ENCODE peak calls at places on chromosomes 7 and 10, in six cellular contexts. P, L, G, C, V and E are unnamed samples.
A peak's percentile ranks its signal among the peaks of the same experiment; 100 is the strongest.

GRCh38 chr10:131155903-131156285 is 155.6 kb downstream of the TCERG1L start:
- DNase-seq in P (no peak), L (no peak), G (no peak), C (no peak), V (no peak), E (no peak)

GRCh38 chr7:28754027-28754426 is 204.1 kb downstream of the TRIL start:
- DNase-seq in P (no peak), L (no peak), G (no peak), C (no peak), V (no peak), E (no peak)

GRCh38 chr10:114996542-114996941 is 58.5 kb downstream of the TRUB1 start:
- DNase-seq in P (no peak), L (no peak), G (no peak), C (no peak), V (no peak), E (no peak)

GRCh38 chr7:127667751-127668530 is 15.9 kb downstream of the SND1 start:
- DNase-seq in P (no peak), L (no peak), G (no peak), C (no peak), V (no peak), E (no peak)

GRCh38 chr10:85177767-85178166 is 849.4 kb downstream of the CCSER2 start:
- DNase-seq in P (no peak), L (no peak), G (no peak), C (no peak), V (no peak), E (no peak)

GRCh38 chr10:104809288-104810090 is 168.4 kb downstream of the SORCS3 start:
- DNase-seq in P (no peak), L (peak; percentile 96), G (no peak), C (no peak), V (no peak), E (no peak)

GRCh38 chr10:70613941-70614340 is 11.4 kb upstream of the PRF1 start:
- DNase-seq in P (no peak), L (no peak), G (no peak), C (no peak), V (no peak), E (no peak)

GRCh38 chr10:17961551-17962422 is 10.1 kb downstream of the SLC39A12 start:
- DNase-seq in P (no peak), L (no peak), G (no peak), C (no peak), V (no peak), E (no peak)

GRCh38 chr10:28530751-28531150 is 2.2 kb upstream of the WAC start:
- DNase-seq in P (no peak), L (no peak), G (no peak), C (no peak), V (no peak), E (no peak)

GRCh38 chr10:52332815-52333214 is 18.7 kb downstream of the DKK1 start:
- DNase-seq in P (no peak), L (no peak), G (no peak), C (no peak), V (no peak), E (no peak)

GRCh38 chr10:114336823-114337509 is 67.3 kb downstream of the AFAP1L2 start:
- DNase-seq in P (no peak), L (peak; percentile 73), G (no peak), C (no peak), V (no peak), E (no peak)

GRCh38 chr7:21544303-21544656 is 1.4 kb downstream of the DNAH11 start:
- DNase-seq in P (no peak), L (no peak), G (no peak), C (no peak), V (no peak), E (no peak)

GRCh38 chr7:140358024-140358770 is 40.1 kb downstream of the SLC37A3 start:
- DNase-seq in P (no peak), L (no peak), G (no peak), C (no peak), V (no peak), E (no peak)

GRCh38 chr7:114851406-114852025 is 70.4 kb upstream of the MDFIC start:
- DNase-seq in P (no peak), L (no peak), G (no peak), C (no peak), V (no peak), E (no peak)

GRCh38 chr10:3178070-3178469 is 5.5 kb upstream of the PITRM1 start:
- DNase-seq in P (no peak), L (no peak), G (no peak), C (no peak), V (no peak), E (no peak)

GRCh38 chr7:94284120-94284519 is 110.6 kb upstream of the COL1A2 start:
- DNase-seq in P (no peak), L (no peak), G (no peak), C (no peak), V (no peak), E (no peak)

GRCh38 chr10:113681533-113682470 is 2.1 kb downstream of the CASP7 start:
- DNase-seq in P (no peak), L (no peak), G (no peak), C (no peak), V (no peak), E (no peak)

GRCh38 chr10:77311186-77311585 is 326.4 kb downstream of the KCNMA1 start:
- DNase-seq in P (no peak), L (no peak), G (no peak), C (no peak), V (no peak), E (no peak)

GRCh38 chr10:111429288-111430028 is 352.6 kb downstream of the ADRA2A start:
- DNase-seq in P (peak; percentile 45), L (no peak), G (no peak), C (no peak), V (no peak), E (no peak)

GRCh38 chr10:95236068-95236903 is 42.2 kb downstream of the ACSM6 start:
- DNase-seq in P (no peak), L (no peak), G (no peak), C (no peak), V (no peak), E (no peak)

GRCh38 chr10:126216221-126216701 is 172.0 kb downstream of the ADAM12 start:
- DNase-seq in P (peak; percentile 45), L (no peak), G (no peak), C (no peak), V (no peak), E (no peak)

GRCh38 chr10:58335306-58336005 is 650 bp downstream of the UBE2D1 start:
- DNase-seq in P (no peak), L (no peak), G (peak; percentile 39), C (no peak), V (no peak), E (no peak)

GRCh38 chr7:157676001-157676400 is 339.2 kb downstream of the DNAJB6 start:
- DNase-seq in P (no peak), L (no peak), G (no peak), C (no peak), V (no peak), E (no peak)

GRCh38 chr7:95246935-95247370 is 77.4 kb downstream of the PON1 start:
- DNase-seq in P (peak; percentile 15), L (peak; percentile 86), G (no peak), C (peak; percentile 42), V (no peak), E (no peak)

GRCh38 chr10:36504752-36505151 is 620.6 kb upstream of the ANKRD30A start:
- DNase-seq in P (no peak), L (no peak), G (no peak), C (no peak), V (no peak), E (no peak)

GRCh38 chr10:42952358-42952757 is 124.5 kb upstream of the RET start:
- DNase-seq in P (no peak), L (peak; percentile 20), G (no peak), C (peak; percentile 19), V (no peak), E (no peak)

GRCh38 chr7:141275350-141275749 is 201.5 kb downstream of the TMEM178B start:
- DNase-seq in P (no peak), L (no peak), G (no peak), C (no peak), V (no peak), E (no peak)

GRCh38 chr10:69501657-69502056 is 50.4 kb downstream of the TSPAN15 start:
- DNase-seq in P (no peak), L (no peak), G (no peak), C (no peak), V (no peak), E (no peak)

GRCh38 chr10:126842356-126842755 is 62.9 kb upstream of the DOCK1 start:
- DNase-seq in P (no peak), L (no peak), G (no peak), C (no peak), V (no peak), E (no peak)

GRCh38 chr7:43439631-43440401 is 143.1 kb upstream of the STK17A start:
- DNase-seq in P (no peak), L (peak; percentile 5), G (peak; percentile 68), C (peak; percentile 18), V (peak; percentile 43), E (peak; percentile 28)

GRCh38 chr7:19708397-19709248 is at the start of gene POLR1F:
- DNase-seq in P (peak; percentile 76), L (peak; percentile 95), G (peak; percentile 93), C (peak; percentile 96), V (peak; percentile 89), E (peak; percentile 93)

GRCh38 chr7:13641699-13642098 is 347.8 kb downstream of the ETV1 start:
- DNase-seq in P (peak; percentile 48), L (peak; percentile 35), G (no peak), C (peak; percentile 13), V (no peak), E (no peak)

GRCh38 chr10:117311261-117311660 is 64.0 kb downstream of the PDZD8 start:
- DNase-seq in P (no peak), L (no peak), G (no peak), C (no peak), V (no peak), E (no peak)